ENCODE peak calls at places on chromosome 7, in five cellular contexts. One of them, this sample, is unnamed.

GRCh38 chr7:128322040-128322643 is 21.6 kb downstream of the RBM28 start:
- DNase-seq in globus pallidus: peak
- DNase-seq in memory B cell: no peak
- DNase-seq in tibial nerve: no peak
- DNase-seq in effector CD4-positive, alpha-beta T cell: no peak
- DNase-seq in this sample: no peak

GRCh38 chr7:92850506-92850905 is 14.1 kb upstream of the CDK6 start:
- DNase-seq in globus pallidus: no peak
- DNase-seq in memory B cell: no peak
- DNase-seq in tibial nerve: no peak
- DNase-seq in effector CD4-positive, alpha-beta T cell: no peak
- DNase-seq in this sample: no peak

GRCh38 chr7:150311711-150312110 is 11.4 kb upstream of the LRRC61 start:
- DNase-seq in globus pallidus: no peak
- DNase-seq in memory B cell: no peak
- DNase-seq in tibial nerve: no peak
- DNase-seq in effector CD4-positive, alpha-beta T cell: no peak
- DNase-seq in this sample: no peak

GRCh38 chr7:499853-500485 is 19.7 kb downstream of the PDGFA start:
- DNase-seq in globus pallidus: no peak
- DNase-seq in memory B cell: no peak
- DNase-seq in tibial nerve: no peak
- DNase-seq in effector CD4-positive, alpha-beta T cell: no peak
- DNase-seq in this sample: no peak

GRCh38 chr7:36040679-36041078 is 112.4 kb upstream of the EEPD1 start:
- DNase-seq in globus pallidus: no peak
- DNase-seq in memory B cell: no peak
- DNase-seq in tibial nerve: no peak
- DNase-seq in effector CD4-positive, alpha-beta T cell: no peak
- DNase-seq in this sample: no peak

GRCh38 chr7:17298840-17299476 is 506 bp downstream of the AHR start:
- DNase-seq in globus pallidus: no peak
- DNase-seq in memory B cell: peak
- DNase-seq in tibial nerve: peak
- DNase-seq in effector CD4-positive, alpha-beta T cell: peak
- DNase-seq in this sample: no peak

GRCh38 chr7:15687645-15688025 is 1.2 kb upstream of the MEOX2 start:
- DNase-seq in globus pallidus: no peak
- DNase-seq in memory B cell: no peak
- DNase-seq in tibial nerve: no peak
- DNase-seq in effector CD4-positive, alpha-beta T cell: no peak
- DNase-seq in this sample: no peak

GRCh38 chr7:92963599-92963998 is 127.2 kb upstream of the CDK6 start:
- DNase-seq in globus pallidus: no peak
- DNase-seq in memory B cell: no peak
- DNase-seq in tibial nerve: no peak
- DNase-seq in effector CD4-positive, alpha-beta T cell: no peak
- DNase-seq in this sample: no peak

GRCh38 chr7:75878312-75878768 is 494 bp upstream of the RHBDD2 start:
- DNase-seq in globus pallidus: peak
- DNase-seq in memory B cell: no peak
- DNase-seq in tibial nerve: no peak
- DNase-seq in effector CD4-positive, alpha-beta T cell: no peak
- DNase-seq in this sample: no peak

GRCh38 chr7:83289396-83289993 is 126.8 kb upstream of the PCLO start:
- DNase-seq in globus pallidus: no peak
- DNase-seq in memory B cell: no peak
- DNase-seq in tibial nerve: no peak
- DNase-seq in effector CD4-positive, alpha-beta T cell: no peak
- DNase-seq in this sample: no peak

GRCh38 chr7:6012355-6013104 is 3.5 kb downstream of the AIMP2 start:
- DNase-seq in globus pallidus: no peak
- DNase-seq in memory B cell: no peak
- DNase-seq in tibial nerve: no peak
- DNase-seq in effector CD4-positive, alpha-beta T cell: no peak
- DNase-seq in this sample: no peak

GRCh38 chr7:139341776-139342244 is 673 bp downstream of the FMC1 start:
- DNase-seq in globus pallidus: no peak
- DNase-seq in memory B cell: no peak
- DNase-seq in tibial nerve: no peak
- DNase-seq in effector CD4-positive, alpha-beta T cell: no peak
- DNase-seq in this sample: no peak

GRCh38 chr7:33773053-33773452 is 132.3 kb upstream of the BMPER start:
- DNase-seq in globus pallidus: no peak
- DNase-seq in memory B cell: no peak
- DNase-seq in tibial nerve: no peak
- DNase-seq in effector CD4-positive, alpha-beta T cell: no peak
- DNase-seq in this sample: no peak

GRCh38 chr7:116574025-116574822 is 49.4 kb downstream of the CAV1 start:
- DNase-seq in globus pallidus: no peak
- DNase-seq in memory B cell: no peak
- DNase-seq in tibial nerve: no peak
- DNase-seq in effector CD4-positive, alpha-beta T cell: no peak
- DNase-seq in this sample: no peak

GRCh38 chr7:122384528-122384927 is 80.0 kb upstream of the FEZF1 start:
- DNase-seq in globus pallidus: no peak
- DNase-seq in memory B cell: no peak
- DNase-seq in tibial nerve: no peak
- DNase-seq in effector CD4-positive, alpha-beta T cell: no peak
- DNase-seq in this sample: no peak

GRCh38 chr7:39950473-39951155 is 558 bp downstream of the CDK13 start:
- DNase-seq in globus pallidus: peak
- DNase-seq in memory B cell: peak
- DNase-seq in tibial nerve: no peak
- DNase-seq in effector CD4-positive, alpha-beta T cell: peak
- DNase-seq in this sample: peak

GRCh38 chr7:149477494-149478443 is 16.9 kb upstream of the ZNF777 start:
- DNase-seq in globus pallidus: no peak
- DNase-seq in memory B cell: peak
- DNase-seq in tibial nerve: no peak
- DNase-seq in effector CD4-positive, alpha-beta T cell: no peak
- DNase-seq in this sample: peak

GRCh38 chr7:30918676-30919075 is 7.0 kb downstream of the AQP1 start:
- DNase-seq in globus pallidus: peak
- DNase-seq in memory B cell: no peak
- DNase-seq in tibial nerve: no peak
- DNase-seq in effector CD4-positive, alpha-beta T cell: no peak
- DNase-seq in this sample: no peak

GRCh38 chr7:149147730-149148653 is 739 bp downstream of the ZNF398 start:
- DNase-seq in globus pallidus: peak
- DNase-seq in memory B cell: peak
- DNase-seq in tibial nerve: peak
- DNase-seq in effector CD4-positive, alpha-beta T cell: peak
- DNase-seq in this sample: no peak

GRCh38 chr7:108234981-108235450 is 104.9 kb upstream of the LAMB4 start:
- DNase-seq in globus pallidus: no peak
- DNase-seq in memory B cell: no peak
- DNase-seq in tibial nerve: no peak
- DNase-seq in effector CD4-positive, alpha-beta T cell: no peak
- DNase-seq in this sample: no peak

GRCh38 chr7:116802144-116802747 is 60.1 kb upstream of the CAPZA2 start:
- DNase-seq in globus pallidus: no peak
- DNase-seq in memory B cell: no peak
- DNase-seq in tibial nerve: no peak
- DNase-seq in effector CD4-positive, alpha-beta T cell: no peak
- DNase-seq in this sample: no peak

GRCh38 chr7:24727165-24728120 is 29.8 kb downstream of the GSDME start:
- DNase-seq in globus pallidus: no peak
- DNase-seq in memory B cell: no peak
- DNase-seq in tibial nerve: no peak
- DNase-seq in effector CD4-positive, alpha-beta T cell: no peak
- DNase-seq in this sample: no peak

GRCh38 chr7:132030161-132030568 is 473.7 kb upstream of the PODXL start:
- DNase-seq in globus pallidus: no peak
- DNase-seq in memory B cell: no peak
- DNase-seq in tibial nerve: no peak
- DNase-seq in effector CD4-positive, alpha-beta T cell: no peak
- DNase-seq in this sample: no peak

GRCh38 chr7:73770002-73770859 is at the start of gene CLDN3:
- DNase-seq in globus pallidus: no peak
- DNase-seq in memory B cell: peak
- DNase-seq in tibial nerve: no peak
- DNase-seq in effector CD4-positive, alpha-beta T cell: no peak
- DNase-seq in this sample: peak

GRCh38 chr7:73738220-73738611 is 386 bp downstream of the ABHD11 start:
- DNase-seq in globus pallidus: peak
- DNase-seq in memory B cell: no peak
- DNase-seq in tibial nerve: no peak
- DNase-seq in effector CD4-positive, alpha-beta T cell: peak
- DNase-seq in this sample: no peak

GRCh38 chr7:66558660-66559465 is 69.8 kb upstream of the KCTD7 start:
- DNase-seq in globus pallidus: peak
- DNase-seq in memory B cell: no peak
- DNase-seq in tibial nerve: no peak
- DNase-seq in effector CD4-positive, alpha-beta T cell: no peak
- DNase-seq in this sample: no peak

GRCh38 chr7:117908031-117908795 is 35.0 kb upstream of the CTTNBP2 start:
- DNase-seq in globus pallidus: no peak
- DNase-seq in memory B cell: no peak
- DNase-seq in tibial nerve: no peak
- DNase-seq in effector CD4-positive, alpha-beta T cell: no peak
- DNase-seq in this sample: no peak

GRCh38 chr7:105487559-105488218 is 34.4 kb downstream of the PUS7 start:
- DNase-seq in globus pallidus: peak
- DNase-seq in memory B cell: peak
- DNase-seq in tibial nerve: no peak
- DNase-seq in effector CD4-positive, alpha-beta T cell: no peak
- DNase-seq in this sample: no peak

GRCh38 chr7:117200786-117201185 is 122.1 kb downstream of the WNT2 start:
- DNase-seq in globus pallidus: no peak
- DNase-seq in memory B cell: no peak
- DNase-seq in tibial nerve: no peak
- DNase-seq in effector CD4-positive, alpha-beta T cell: no peak
- DNase-seq in this sample: no peak

GRCh38 chr7:117737882-117738281 is 135.4 kb downstream of the CTTNBP2 start:
- DNase-seq in globus pallidus: peak
- DNase-seq in memory B cell: no peak
- DNase-seq in tibial nerve: no peak
- DNase-seq in effector CD4-positive, alpha-beta T cell: no peak
- DNase-seq in this sample: no peak

GRCh38 chr7:47383064-47383463 is 198.8 kb downstream of the TNS3 start:
- DNase-seq in globus pallidus: no peak
- DNase-seq in memory B cell: no peak
- DNase-seq in tibial nerve: no peak
- DNase-seq in effector CD4-positive, alpha-beta T cell: no peak
- DNase-seq in this sample: no peak

GRCh38 chr7:32616625-32617024 is 121.3 kb downstream of the AVL9 start:
- DNase-seq in globus pallidus: no peak
- DNase-seq in memory B cell: no peak
- DNase-seq in tibial nerve: peak
- DNase-seq in effector CD4-positive, alpha-beta T cell: no peak
- DNase-seq in this sample: no peak

GRCh38 chr7:15685358-15686181 is 913 bp downstream of the MEOX2 start:
- DNase-seq in globus pallidus: no peak
- DNase-seq in memory B cell: no peak
- DNase-seq in tibial nerve: peak
- DNase-seq in effector CD4-positive, alpha-beta T cell: no peak
- DNase-seq in this sample: no peak

GRCh38 chr7:101299511-101300464 is 21.8 kb downstream of the IFT22 start:
- DNase-seq in globus pallidus: no peak
- DNase-seq in memory B cell: no peak
- DNase-seq in tibial nerve: no peak
- DNase-seq in effector CD4-positive, alpha-beta T cell: no peak
- DNase-seq in this sample: no peak

GRCh38 chr7:83150310-83150709 is 12.4 kb downstream of the PCLO start:
- DNase-seq in globus pallidus: no peak
- DNase-seq in memory B cell: no peak
- DNase-seq in tibial nerve: no peak
- DNase-seq in effector CD4-positive, alpha-beta T cell: no peak
- DNase-seq in this sample: no peak

GRCh38 chr7:101988513-101988912 is 171.1 kb downstream of the CUX1 start:
- DNase-seq in globus pallidus: no peak
- DNase-seq in memory B cell: no peak
- DNase-seq in tibial nerve: no peak
- DNase-seq in effector CD4-positive, alpha-beta T cell: no peak
- DNase-seq in this sample: no peak

GRCh38 chr7:31850601-31851000 is 163.6 kb downstream of the PPP1R17 start:
- DNase-seq in globus pallidus: no peak
- DNase-seq in memory B cell: no peak
- DNase-seq in tibial nerve: no peak
- DNase-seq in effector CD4-positive, alpha-beta T cell: no peak
- DNase-seq in this sample: no peak

This sample was measured in NT2/D1.